ENCODE peak calls at places on chromosomes 1 and 21, in five cellular contexts. D is stimulated activated CD4-positive, alpha-beta T cell treated with anti-CD3 and anti-CD28 coated beads, Interleukin-1b, Interleukin-23, amount 100 ng/mL, for 48 hours; H is posterior cingulate gyrus; X is stimulated activated CD8-positive, alpha-beta memory T cell treated with anti-CD3 and anti-CD28 coated beads, Interleukin-4, amount 100 ng/mL, for 1 hour; S is adipocyte. Z is an unnamed sample.

GRCh38 chr1:193479187-193479586 is 292.8 kb upstream of the B3GALT2 start:
- DNase-seq in H (no peak), D (peak; percentile 57), S (no peak), X (peak; percentile 7), Z (no peak)

GRCh38 chr1:201016211-201016651 is 7.3 kb downstream of the KIF21B start:
- DNase-seq in H (peak; percentile 89), X (no peak), D (no peak), S (peak; percentile 55), Z (no peak)

GRCh38 chr1:234771642-234772344 is 161.8 kb upstream of the IRF2BP2 start:
- DNase-seq in D (no peak), S (no peak), X (no peak), H (no peak), Z (no peak)

GRCh38 chr1:157151068-157151467 is 12.9 kb upstream of the ETV3 start:
- DNase-seq in H (no peak), D (no peak), S (no peak), X (no peak), Z (no peak)

GRCh38 chr1:12031039-12031980 is 12.0 kb downstream of the MIIP start:
- DNase-seq in X (no peak), S (peak; percentile 40), D (peak; percentile 40), H (peak; percentile 80), Z (peak; percentile 58)

GRCh38 chr21:14120091-14120734 is 90.5 kb downstream of the LIPI start:
- DNase-seq in X (no peak), D (peak; percentile 36), H (peak; percentile 75), S (peak; percentile 22), Z (no peak)

GRCh38 chr1:33086384-33086850 is 5.5 kb downstream of the AZIN2 start:
- DNase-seq in D (peak; percentile 41), H (peak; percentile 94), X (no peak), S (peak; percentile 88), Z (no peak)

GRCh38 chr1:151312439-151313225 is 14.6 kb downstream of the PI4KB start:
- DNase-seq in S (peak; percentile 42), H (no peak), X (no peak), D (no peak), Z (no peak)

GRCh38 chr21:21000576-21001175 is 2.5 kb downstream of the NCAM2 start:
- DNase-seq in X (no peak), S (no peak), D (no peak), H (no peak), Z (no peak)